ENCODE peak calls at places on chromosomes 6 and 20, in six cellular contexts. Z is gastrocnemius medialis, N is A549, T is left lung, X is mammary epithelial cell, L is MM.1S. A is an unnamed sample.

GRCh38 chr6:109816452-109817374 is 125.6 kb downstream of the FIG4 start:
- DNase-seq in Z (no peak), X (no peak), L (no peak), N (no peak), T (no peak), A (no peak)

GRCh38 chr20:46362931-46363872 is 43.2 kb downstream of the ELMO2 start:
- DNase-seq in X (no peak), N (no peak), T (no peak), Z (no peak), L (no peak), A (peak; percentile 61)

GRCh38 chr6:81814365-81815109 is 62.1 kb upstream of the TENT5A start:
- DNase-seq in L (no peak), Z (no peak), X (peak; percentile 23), T (no peak), N (no peak), A (no peak)

GRCh38 chr6:13769655-13770053 is 44.7 kb downstream of the MCUR1 start:
- DNase-seq in L (no peak), T (peak; percentile 78), N (no peak), X (no peak), Z (no peak), A (no peak)

GRCh38 chr6:4774715-4775590 is 1.3 kb upstream of the CDYL start:
- DNase-seq in T (peak; percentile 86), L (peak; percentile 9), Z (peak; percentile 24), N (no peak), X (peak; percentile 16), A (no peak)

GRCh38 chr6:115271001-115271400 is 789.7 kb downstream of the FRK start:
- DNase-seq in Z (no peak), L (no peak), N (no peak), X (no peak), T (no peak), A (no peak)

GRCh38 chr6:150813319-150813992 is 52.0 kb upstream of the MTHFD1L start:
- DNase-seq in T (no peak), Z (no peak), L (no peak), X (peak; percentile 92), N (peak; percentile 5), A (peak; percentile 86)

GRCh38 chr6:77217896-77218295 is 245.4 kb downstream of the HTR1B start:
- DNase-seq in L (no peak), T (no peak), X (no peak), N (no peak), Z (no peak), A (no peak)

GRCh38 chr6:14134211-14134910 is 16.8 kb downstream of the CD83 start:
- DNase-seq in N (no peak), T (no peak), X (no peak), Z (no peak), L (no peak), A (peak; percentile 31)

GRCh38 chr6:51335543-51335942 is 516.9 kb downstream of the TFAP2B start:
- DNase-seq in T (no peak), L (no peak), N (no peak), Z (no peak), X (no peak), A (no peak)

GRCh38 chr6:101876431-101876830 is 482.9 kb downstream of the GRIK2 start:
- DNase-seq in Z (no peak), X (no peak), T (no peak), N (no peak), L (no peak), A (no peak)

GRCh38 chr6:137056121-137056880 is 11.5 kb upstream of the IL20RA start:
- DNase-seq in Z (no peak), T (no peak), N (no peak), L (no peak), X (peak; percentile 75), A (no peak)

GRCh38 chr6:39772559-39773283 is 19.5 kb upstream of the DAAM2 start:
- DNase-seq in Z (no peak), T (no peak), X (no peak), L (no peak), N (no peak), A (no peak)

GRCh38 chr20:11130554-11131166 is 456.9 kb upstream of the JAG1 start:
- DNase-seq in N (no peak), Z (no peak), T (no peak), L (peak; percentile 46), X (peak; percentile 93), A (peak; percentile 72)

GRCh38 chr6:17278289-17279061 is 2.7 kb upstream of the RBM24 start:
- DNase-seq in X (peak; percentile 39), Z (no peak), T (no peak), L (no peak), N (peak; percentile 70), A (no peak)

GRCh38 chr6:165883851-165884640 is 221.0 kb upstream of the PDE10A start:
- DNase-seq in X (no peak), L (no peak), T (no peak), Z (no peak), N (no peak), A (no peak)

GRCh38 chr6:5249451-5250122 is 11.2 kb downstream of the LYRM4 start:
- DNase-seq in X (peak; percentile 84), N (no peak), T (no peak), L (no peak), Z (no peak), A (no peak)

GRCh38 chr6:108592371-108593337 is 31.9 kb downstream of the FOXO3 start:
- DNase-seq in T (no peak), X (peak; percentile 85), Z (peak; percentile 93), N (no peak), L (peak; percentile 96), A (peak; percentile 92)

DNA sequence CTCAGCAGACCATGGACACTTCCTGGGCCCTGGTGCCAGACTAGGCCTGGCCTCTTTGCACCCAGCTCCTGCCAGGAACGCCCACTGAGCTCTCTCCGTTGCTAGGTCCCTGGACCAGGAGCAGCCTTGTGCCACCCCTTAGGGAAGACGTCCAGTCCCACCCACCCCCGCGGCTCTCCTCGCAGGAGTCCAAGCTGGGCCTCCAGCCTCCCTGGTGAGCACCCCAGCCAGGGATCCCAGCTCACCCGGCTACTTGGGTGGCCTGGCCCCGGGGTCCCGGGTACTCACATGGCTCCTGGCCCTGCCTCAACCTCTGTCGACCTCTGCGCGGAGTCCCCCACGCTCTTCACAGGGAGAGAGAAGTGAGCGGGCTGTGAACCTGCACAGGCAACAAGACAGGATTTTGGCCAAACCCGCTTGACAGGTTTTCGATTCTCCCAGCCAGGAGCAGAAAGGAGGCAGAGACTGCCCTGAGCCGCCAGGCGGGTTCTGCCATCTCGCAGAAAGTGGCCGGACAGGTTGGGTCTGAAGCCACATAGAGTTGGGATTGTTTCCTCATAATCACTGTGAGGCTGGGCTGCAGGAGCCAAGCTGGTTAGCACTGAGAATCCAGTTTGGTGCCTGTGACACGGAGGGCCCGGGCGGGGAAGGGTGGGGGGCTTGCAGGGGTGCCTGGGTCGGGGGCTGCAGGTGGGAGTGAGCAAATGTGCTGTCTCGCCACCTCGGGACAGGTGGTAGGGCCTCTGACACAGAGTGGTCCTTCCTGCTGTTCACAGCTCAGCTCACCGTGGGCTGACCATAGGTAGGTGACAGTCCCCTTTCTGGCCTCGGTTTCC is at the start of gene RBBP8NL:
- DNase-seq in X (peak; percentile 92), Z (no peak), N (no peak), L (no peak), T (no peak), A (no peak)
- TF ChIP-seq CTCF in X (peak; percentile 76), Z (no peak), N (no peak), L (no peak), T (no peak), A (no peak)

DNA sequence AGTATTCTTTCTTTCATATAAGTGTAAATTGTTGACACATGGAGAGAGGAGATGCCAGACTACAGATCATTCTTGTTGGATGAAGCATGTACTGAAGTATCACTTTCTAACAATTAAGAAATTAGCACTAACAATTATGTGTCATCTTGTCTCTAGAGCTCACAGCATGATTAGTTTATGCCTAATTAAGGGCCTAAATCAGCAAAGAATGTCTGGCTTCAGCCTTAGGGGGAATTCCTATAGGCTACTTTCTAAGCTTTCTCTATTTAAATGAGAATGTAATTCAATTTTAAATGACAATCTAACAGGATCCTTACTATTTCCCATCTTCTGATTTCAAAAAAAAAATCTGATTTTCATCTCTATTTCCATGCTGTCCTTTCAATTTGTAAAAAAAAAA is 371.0 kb downstream of the EPHA7 start:
- DNase-seq in X (no peak), N (no peak), Z (no peak), L (no peak), T (no peak), A (no peak)
- H3K4me3 ChIP-seq in X (no peak overlapping the region), N (no peak overlapping the region), Z (no peak overlapping the region), L (no peak overlapping the region), T (no peak overlapping the region), A (no peak overlapping the region)

GRCh38 chr6:125120054-125120590 is 33.5 kb upstream of the TPD52L1 start:
- DNase-seq in T (no peak), N (no peak), Z (no peak), X (no peak), L (no peak), A (no peak)

GRCh38 chr6:125116170-125116569 is 37.4 kb upstream of the TPD52L1 start:
- DNase-seq in Z (no peak), L (no peak), N (no peak), X (no peak), T (no peak), A (no peak)

GRCh38 chr6:125114248-125114858 is 39.2 kb upstream of the TPD52L1 start:
- DNase-seq in L (peak; percentile 55), Z (peak; percentile 41), N (peak; percentile 48), X (peak; percentile 35), T (no peak), A (peak; percentile 44)

GRCh38 chr6:125117818-125118217 is 35.8 kb upstream of the TPD52L1 start:
- DNase-seq in T (no peak), L (no peak), X (peak; percentile 81), Z (no peak), N (no peak), A (no peak)

DNA sequence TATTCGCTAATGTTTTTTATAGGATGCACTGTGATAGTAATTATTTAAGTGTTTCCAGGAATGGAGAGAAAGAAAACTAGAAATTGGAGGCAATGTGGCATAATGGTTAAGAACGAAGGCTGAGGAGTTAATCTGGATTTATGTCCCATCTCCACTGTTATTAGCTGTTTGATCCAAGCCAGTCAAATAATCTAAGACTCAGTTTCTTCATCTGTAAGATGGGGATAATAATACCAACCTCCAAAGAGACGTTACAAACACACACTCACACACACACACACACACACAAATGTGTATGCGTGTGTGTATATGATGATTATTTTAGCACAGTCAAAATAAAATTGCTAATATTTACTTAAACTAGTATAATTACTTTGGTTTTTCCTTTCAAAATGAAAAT is 36.9 kb upstream of the TPD52L1 start:
- DNase-seq in T (no peak), Z (no peak), L (no peak), N (no peak), X (no peak), A (no peak)
- TF ChIP-seq CTCF in T (no peak), Z (no peak), L (no peak), N (no peak), X (no peak), A (no peak)

DNA sequence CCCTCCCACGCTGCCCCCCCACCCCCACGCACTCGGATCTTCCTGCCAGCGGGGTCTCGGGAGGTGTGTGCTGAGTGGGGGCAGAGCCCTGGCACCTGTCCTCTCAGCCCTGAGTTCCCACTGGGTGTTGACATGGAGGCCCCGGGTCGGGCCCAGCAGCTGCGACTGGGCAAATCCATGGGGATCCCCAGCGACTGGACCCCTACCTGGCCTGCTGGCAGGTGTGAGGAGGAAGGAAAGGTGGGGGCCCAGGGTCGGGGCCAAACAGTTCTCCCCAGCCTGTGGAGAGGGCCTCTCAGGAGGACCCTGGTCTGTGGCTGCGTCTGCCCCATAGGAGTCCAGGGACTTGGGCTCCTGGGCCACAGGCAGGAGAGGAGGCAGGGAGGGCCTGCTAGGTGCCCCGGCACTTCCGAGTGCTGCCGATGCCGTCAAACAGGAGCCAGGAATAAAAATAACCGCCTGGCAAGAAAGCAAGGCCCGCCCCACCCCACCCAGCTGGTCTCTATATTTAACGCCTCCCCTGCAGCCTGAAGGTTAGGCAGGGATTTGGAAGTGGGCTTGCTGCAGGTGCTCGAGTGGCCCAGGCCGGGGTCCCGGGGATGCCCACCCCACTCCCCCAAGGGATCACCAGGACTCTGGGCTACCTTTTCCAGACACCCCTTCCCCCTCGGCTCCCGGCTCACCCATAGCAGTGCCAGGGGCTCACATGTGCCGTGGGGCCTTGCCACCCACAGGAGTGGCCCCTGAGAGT is 1.4 kb upstream of the EEF1A2 start:
- DNase-seq in X (no peak), Z (peak; percentile 87), N (no peak), L (no peak), T (peak; percentile 70), A (no peak)
- H3K4me3 ChIP-seq in X (no peak overlapping the region), Z (peak overlapping the region; percentile 88), N (no peak overlapping the region), L (no peak overlapping the region), T (no peak overlapping the region), A (no peak overlapping the region)